ENCODE peak calls at places on chromosomes 12 and 14, in four cellular contexts. B is K562, Q is HL-60, R is GM12878. V is an unnamed sample.

GRCh38 chr14:50924848-50925247 is 19.4 kb downstream of the PYGL start:
- DNase-seq in Q (peak; percentile 78), R (no peak), B (no peak), V (no peak)

GRCh38 chr14:94115068-94115591 is 4.6 kb downstream of the IFI27 start:
- DNase-seq in Q (no peak), B (no peak), R (no peak), V (no peak)

GRCh38 chr12:98893126-98893525 is 248.0 kb downstream of the APAF1 start:
- DNase-seq in B (no peak), Q (no peak), R (no peak), V (no peak)

GRCh38 chr14:90301580-90302181 is 30.1 kb downstream of the NRDE2 start:
- DNase-seq in R (no peak), Q (no peak), B (no peak), V (no peak)

GRCh38 chr12:115222220-115222619 is 538.2 kb upstream of the TBX3 start:
- DNase-seq in Q (no peak), B (no peak), R (no peak), V (no peak)

GRCh38 chr12:94416613-94417012 is 43.1 kb downstream of the CEP83 start:
- DNase-seq in B (no peak), Q (no peak), R (no peak), V (no peak)

GRCh38 chr14:32254952-32255679 is 52.0 kb upstream of the RNU6-8 start:
- DNase-seq in Q (no peak), B (peak; percentile 19), R (no peak), V (peak; percentile 15)

GRCh38 chr14:30564868-30565248 is 5.9 kb downstream of the G2E3 start:
- DNase-seq in R (no peak), Q (no peak), B (no peak), V (no peak)

GRCh38 chr12:69821032-69821431 is 4.0 kb upstream of the MYRFL start:
- DNase-seq in Q (no peak), B (no peak), R (no peak), V (no peak)

GRCh38 chr14:67221248-67221981 is 19.8 kb upstream of the PALS1 start:
- DNase-seq in R (no peak), Q (no peak), B (no peak), V (no peak)

GRCh38 chr12:100717733-100718067 is 76.9 kb upstream of the ANO4 start:
- DNase-seq in Q (no peak), B (no peak), R (no peak), V (no peak)

GRCh38 chr14:30252800-30253425 is 306.0 kb upstream of the G2E3 start:
- DNase-seq in B (no peak), R (no peak), Q (no peak), V (no peak)

GRCh38 chr12:109951751-109952150 is 44.4 kb downstream of the GIT2 start:
- DNase-seq in B (no peak), R (no peak), Q (no peak), V (no peak)

GRCh38 chr14:23346693-23347405 is 5.8 kb downstream of the SLC22A17 start:
- DNase-seq in Q (no peak), B (no peak), R (no peak), V (no peak)

GRCh38 chr12:9223830-9224229 is 15.6 kb upstream of the PZP start:
- DNase-seq in Q (no peak), B (no peak), R (no peak), V (no peak)

GRCh38 chr12:130831246-130831645 is 7.8 kb downstream of the STX2 start:
- DNase-seq in Q (no peak), R (no peak), B (no peak), V (no peak)

GRCh38 chr14:31037709-31038221 is 11.6 kb upstream of the STRN3 start:
- DNase-seq in B (no peak), Q (no peak), R (no peak), V (no peak)

GRCh38 chr14:105537580-105538474 is 11.4 kb downstream of the TMEM121 start:
- DNase-seq in R (no peak), B (peak; percentile 79), Q (no peak), V (peak; percentile 96)

GRCh38 chr12:105948331-105948730 is 190.4 kb downstream of the NUAK1 start:
- DNase-seq in Q (no peak), B (no peak), R (no peak), V (no peak)

GRCh38 chr12:19561411-19561961 is 122.2 kb downstream of the AEBP2 start:
- DNase-seq in Q (no peak), B (no peak), R (no peak), V (no peak)

GRCh38 chr14:93045965-93046695 is 69.6 kb downstream of the ITPK1 start:
- DNase-seq in Q (no peak), B (peak; percentile 31), R (no peak), V (no peak)

GRCh38 chr14:92717571-92718042 is 30.8 kb downstream of the LGMN start:
- DNase-seq in Q (no peak), B (no peak), R (no peak), V (no peak)

GRCh38 chr14:105168979-105169507 is 467 bp upstream of the JAG2 start:
- DNase-seq in Q (no peak), R (no peak), B (peak; percentile 80), V (no peak)

GRCh38 chr12:46266869-46267617 is 1.8 kb downstream of the SLC38A1 start:
- DNase-seq in R (no peak), Q (no peak), B (no peak), V (no peak)

GRCh38 chr14:29521526-29522137 is 406.0 kb downstream of the PRKD1 start:
- DNase-seq in B (no peak), R (no peak), Q (no peak), V (peak; percentile 1)

GRCh38 chr12:50074936-50075807 is 10.0 kb upstream of the SMARCD1 start:
- DNase-seq in Q (no peak), R (peak; percentile 37), B (peak; percentile 82), V (peak; percentile 85)

GRCh38 chr14:23562822-23563472 is 4.6 kb downstream of the AP1G2 start:
- DNase-seq in R (no peak), B (peak; percentile 37), Q (no peak), V (no peak)

GRCh38 chr14:102540310-102541028 is 30.9 kb upstream of the ANKRD9 start:
- DNase-seq in B (no peak), R (no peak), Q (no peak), V (no peak)

GRCh38 chr14:26841920-26842741 is 244.3 kb upstream of the NOVA1 start:
- DNase-seq in R (no peak), Q (no peak), B (no peak), V (no peak)

GRCh38 chr12:98646165-98646764 is 1.2 kb downstream of the APAF1 start:
- DNase-seq in Q (no peak), R (no peak), B (no peak), V (no peak)

GRCh38 chr12:107352347-107353081 is 259.2 kb upstream of the CRY1 start:
- DNase-seq in Q (no peak), B (no peak), R (no peak), V (no peak)

GRCh38 chr12:124544983-124545382 is 22.4 kb downstream of the NCOR2 start:
- DNase-seq in B (no peak), Q (no peak), R (no peak), V (no peak)

GRCh38 chr12:124542021-124542941 is 25.1 kb downstream of the NCOR2 start:
- DNase-seq in Q (no peak), B (no peak), R (no peak), V (no peak)

GRCh38 chr12:124543052-124543590 is 24.3 kb downstream of the NCOR2 start:
- DNase-seq in Q (no peak), R (no peak), B (no peak), V (peak; percentile 83)

GRCh38 chr12:124544311-124544970 is 23.0 kb downstream of the NCOR2 start:
- DNase-seq in R (no peak), B (no peak), Q (no peak), V (no peak)

GRCh38 chr12:124543591-124544310 is 23.7 kb downstream of the NCOR2 start:
- DNase-seq in R (no peak), B (no peak), Q (no peak), V (no peak)
- TF ChIP-seq SPI1 in R (no peak), B (no peak), Q (no peak), V (peak; percentile 13)

DNA sequence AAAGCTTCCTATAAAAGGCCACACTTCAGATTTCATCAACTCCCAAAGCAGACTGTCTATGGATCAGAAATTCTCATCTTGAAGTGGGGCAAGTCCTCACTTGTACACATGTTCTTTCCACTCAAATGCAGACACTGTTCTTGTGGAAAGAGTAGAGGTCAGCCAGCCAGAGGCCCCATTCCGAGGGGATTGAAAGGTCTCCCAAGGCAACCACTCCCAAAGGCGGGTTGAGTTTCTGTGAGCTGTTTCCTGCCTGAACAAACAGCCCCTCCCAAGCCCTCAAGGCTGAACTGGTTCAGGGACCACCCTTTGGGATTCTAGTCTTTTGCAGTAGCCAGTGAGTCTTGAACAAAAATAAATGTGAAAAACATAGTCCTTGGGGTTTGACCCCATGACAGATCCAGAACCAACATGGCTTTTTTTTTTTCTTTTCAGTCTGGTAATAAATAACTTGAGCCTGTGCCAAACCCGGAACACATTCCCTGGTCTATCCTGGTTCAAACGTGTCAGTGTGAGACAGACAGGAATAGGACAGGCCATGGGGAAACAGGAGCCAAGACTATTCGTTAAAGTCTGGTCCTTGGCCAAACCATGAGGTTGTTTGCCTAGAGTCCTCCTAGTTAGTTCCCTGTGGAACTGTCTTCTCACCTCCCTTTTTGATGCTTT is 17.6 kb upstream of the STK38L start:
- DNase-seq in R (no peak), B (no peak), Q (no peak), V (no peak)
- TF ChIP-seq SPI1 in R (no peak), B (no peak), Q (no peak), V (no peak)

GRCh38 chr14:37122288-37122687 is 50.1 kb downstream of the SLC25A21 start:
- DNase-seq in B (no peak), R (no peak), Q (no peak), V (no peak)
- TF ChIP-seq SPI1 in B (no peak), R (no peak), Q (no peak), V (no peak)

GRCh38 chr12:54220092-54220557 is 31.3 kb upstream of the SMUG1 start:
- DNase-seq in B (peak; percentile 75), R (no peak), Q (no peak), V (peak; percentile 41)
- TF ChIP-seq SPI1 in B (peak; percentile 11), R (no peak), Q (no peak), V (no peak)

DNA sequence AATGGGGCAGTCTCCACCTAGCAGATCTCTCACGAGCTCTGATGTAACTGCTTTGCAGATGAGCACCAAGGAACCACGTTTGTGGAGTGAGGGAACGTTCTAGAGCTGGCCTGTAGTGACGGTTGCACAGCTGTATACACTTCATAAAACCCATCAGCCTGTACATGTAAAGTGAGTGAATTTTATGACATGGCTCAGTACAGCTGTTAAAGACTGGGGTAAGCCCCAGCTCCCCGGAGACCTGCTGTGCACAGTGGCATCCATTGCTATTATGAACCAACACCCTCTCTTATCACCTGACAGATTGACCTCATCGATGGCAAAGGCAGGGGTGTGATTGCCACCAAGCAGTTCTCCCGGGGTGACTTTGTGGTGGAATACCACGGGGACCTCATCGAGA is 20.6 kb downstream of the KMT5A start:
- DNase-seq in B (no peak), R (no peak), Q (no peak), V (no peak)
- TF ChIP-seq SPI1 in B (no peak), R (no peak), Q (no peak), V (no peak)

DNA sequence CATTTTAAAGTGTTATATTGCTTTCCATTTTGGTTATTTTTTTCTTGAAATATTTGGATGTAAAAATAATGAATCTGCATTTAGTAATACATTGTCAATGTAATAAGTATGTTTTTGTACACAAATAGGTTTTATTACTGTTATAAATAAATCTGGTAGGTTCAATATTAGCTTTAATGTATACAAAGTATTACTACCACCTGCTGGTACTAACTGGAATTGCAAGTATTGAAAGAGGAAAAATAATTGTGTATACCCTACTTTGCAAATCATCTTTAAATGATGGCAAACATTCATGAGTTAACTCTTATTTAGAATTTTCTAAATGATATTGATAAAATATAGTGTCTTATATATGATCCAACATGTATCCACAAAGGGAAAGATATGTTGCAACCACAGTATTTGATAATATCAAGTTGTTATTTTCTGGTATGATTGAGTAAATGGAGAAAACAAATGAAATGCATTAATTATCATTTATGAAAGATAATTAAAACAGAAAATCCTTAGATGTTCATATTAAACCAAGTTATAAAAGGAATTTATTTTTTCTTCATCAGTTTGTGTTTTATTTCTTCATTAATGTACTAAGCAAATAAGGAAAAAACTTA is 3.2 kb downstream of the OR4K2 start:
- DNase-seq in R (no peak), Q (no peak), B (peak; percentile 15), V (no peak)
- TF ChIP-seq SPI1 in R (no peak), Q (no peak), B (no peak), V (no peak)

V was measured in GM12891.